ENCODE peak calls at places on chromosomes 11 and 22, in ten cellular contexts. A, G, S, E, X, T, N, M, V and J are unnamed samples.

GRCh38 chr11:126485021-126485781 is 129.7 kb downstream of the ST3GAL4 start:
- DNase-seq in X (no peak), E (no peak), V (peak), S (no peak), N (no peak), T (no peak), A (no peak), M (no peak), G (peak), J (peak)

GRCh38 chr11:72710278-72710677 is 36.1 kb upstream of the PDE2A start:
- DNase-seq in S (no peak), X (no peak), E (no peak), M (no peak), T (no peak), G (no peak), V (no peak), N (no peak), A (no peak), J (no peak)

GRCh38 chr11:34926101-34926830 is 9.8 kb downstream of the PDHX start:
- DNase-seq in A (no peak), V (peak), T (peak), G (peak), X (no peak), M (peak), E (no peak), N (no peak), S (peak), J (peak)

GRCh38 chr11:27183672-27184457 is 143.2 kb downstream of the BBOX1 start:
- DNase-seq in V (peak), A (peak), G (peak), M (peak), T (peak), X (no peak), E (peak), S (peak), N (peak), J (peak)

GRCh38 chr22:29907753-29908515 is 25.0 kb downstream of the MTMR3 start:
- DNase-seq in S (no peak), G (peak), M (no peak), A (peak), E (no peak), V (peak), X (peak), T (peak), N (peak), J (peak)

GRCh38 chr11:40306938-40307548 is 1152.4 kb downstream of the LRRC4C start:
- DNase-seq in X (no peak), A (no peak), V (peak), T (peak), E (no peak), G (peak), M (no peak), S (peak), N (no peak), J (peak)

GRCh38 chr22:41875531-41876242 is 39.2 kb downstream of the SHISA8 start:
- DNase-seq in S (no peak), G (no peak), M (no peak), T (no peak), X (no peak), V (no peak), N (no peak), A (no peak), E (no peak), J (no peak)

GRCh38 chr22:19607198-19608113 is 83.2 kb upstream of the CLDN5 start:
- DNase-seq in A (peak), X (no peak), S (peak), N (no peak), G (no peak), T (no peak), M (peak), V (no peak), E (peak), J (no peak)

GRCh38 chr22:21823740-21824438 is 43.6 kb downstream of the MAPK1 start:
- DNase-seq in M (no peak), N (no peak), V (peak), T (no peak), G (peak), S (no peak), X (no peak), E (no peak), A (no peak), J (no peak)

GRCh38 chr11:82720267-82720666 is 13.4 kb downstream of the FAM181B start:
- DNase-seq in V (no peak), T (no peak), N (no peak), M (no peak), A (no peak), X (no peak), G (no peak), E (no peak), S (no peak), J (no peak)

GRCh38 chr11:117678651-117679407 is 118.2 kb downstream of the DSCAML1 start:
- DNase-seq in G (no peak), E (no peak), T (no peak), A (no peak), X (no peak), M (no peak), V (no peak), N (no peak), S (no peak), J (no peak)

GRCh38 chr22:20239063-20239950 is 28.8 kb downstream of the RTN4R start:
- DNase-seq in M (no peak), A (no peak), T (peak), N (no peak), X (no peak), S (no peak), E (peak), G (peak), V (no peak), J (no peak)

GRCh38 chr11:98059488-98059887 is 961.3 kb upstream of the CNTN5 start:
- DNase-seq in M (no peak), E (no peak), V (no peak), S (no peak), A (no peak), N (no peak), T (no peak), G (no peak), X (no peak), J (no peak)

GRCh38 chr11:122167100-122167499 is 51.1 kb upstream of the BLID start:
- DNase-seq in M (no peak), E (no peak), V (peak), S (no peak), G (peak), A (no peak), N (no peak), X (peak), T (peak), J (no peak)

GRCh38 chr22:26783886-26784285 is 126.5 kb downstream of the MIAT start:
- DNase-seq in N (no peak), E (no peak), A (peak), T (no peak), S (no peak), X (no peak), V (no peak), G (no peak), M (no peak), J (no peak)

GRCh38 chr11:124829986-124830385 is 29.8 kb upstream of the MSANTD2 start:
- DNase-seq in A (no peak), N (no peak), T (no peak), X (no peak), G (no peak), S (no peak), E (no peak), V (peak), M (no peak), J (no peak)